ENCODE peak calls at places on chromosomes 11 and 22, in eight cellular contexts. One of them, this sample, is unnamed.
A peak's percentile ranks its signal among the peaks of the same experiment; 100 is the strongest.

GRCh38 chr22:47918276-47918928 is 1156.0 kb downstream of the TBC1D22A start:
- DNase-seq in CD4-positive, alpha-beta T cell: peak; percentile 4
- DNase-seq in activated T-cell treated with anti-CD3 and anti-CD28 coated beads, Interleukin-2, amount 50 U/mL, for 1 hour: peak; percentile 31
- DNase-seq in GM23248: no peak
- DNase-seq in NCI-H2081: no peak
- DNase-seq in activated T-helper 1 cell treated with anti-CD3 and anti-CD28 coated beads, Interleukin-12 subunit alpha, Interleukin-12 subunit beta, Interleukin-2, Interleukin-4 antibody, amounts not matched to agents 30 ng/mL and 10 ng/mL and 1 ng/mL, durations not matched to agents 14 hours and 24 hours and 36 hours: no peak
- DNase-seq in stimulated activated CD4-positive, alpha-beta T cell treated with anti-CD3 and anti-CD28 coated beads, Interleukin-15, amount 100 ng/mL, for 48 hours: peak; percentile 17
- DNase-seq in IMR-90: no peak
- DNase-seq in this sample: peak; percentile 51

GRCh38 chr11:44270403-44271192 is 39.3 kb downstream of the ALX4 start:
- DNase-seq in activated T-cell treated with anti-CD3 and anti-CD28 coated beads, Interleukin-2, amount 50 U/mL, for 1 hour: no peak
- DNase-seq in stimulated activated CD4-positive, alpha-beta T cell treated with anti-CD3 and anti-CD28 coated beads, Interleukin-15, amount 100 ng/mL, for 48 hours: no peak
- DNase-seq in GM23248: no peak
- DNase-seq in IMR-90: no peak
- DNase-seq in CD4-positive, alpha-beta T cell: no peak
- DNase-seq in activated T-helper 1 cell treated with anti-CD3 and anti-CD28 coated beads, Interleukin-12 subunit alpha, Interleukin-12 subunit beta, Interleukin-2, Interleukin-4 antibody, amounts not matched to agents 30 ng/mL and 10 ng/mL and 1 ng/mL, durations not matched to agents 14 hours and 24 hours and 36 hours: no peak
- DNase-seq in NCI-H2081: no peak
- DNase-seq in this sample: no peak

GRCh38 chr11:18332302-18332701 is 9.9 kb downstream of the GTF2H1 start:
- DNase-seq in NCI-H2081: no peak
- DNase-seq in stimulated activated CD4-positive, alpha-beta T cell treated with anti-CD3 and anti-CD28 coated beads, Interleukin-15, amount 100 ng/mL, for 48 hours: no peak
- DNase-seq in activated T-cell treated with anti-CD3 and anti-CD28 coated beads, Interleukin-2, amount 50 U/mL, for 1 hour: no peak
- DNase-seq in CD4-positive, alpha-beta T cell: no peak
- DNase-seq in activated T-helper 1 cell treated with anti-CD3 and anti-CD28 coated beads, Interleukin-12 subunit alpha, Interleukin-12 subunit beta, Interleukin-2, Interleukin-4 antibody, amounts not matched to agents 30 ng/mL and 10 ng/mL and 1 ng/mL, durations not matched to agents 14 hours and 24 hours and 36 hours: no peak
- DNase-seq in IMR-90: no peak
- DNase-seq in GM23248: no peak
- DNase-seq in this sample: no peak

GRCh38 chr22:28019881-28020861 is 101.1 kb upstream of the PITPNB start:
- DNase-seq in GM23248: peak; percentile 78
- DNase-seq in CD4-positive, alpha-beta T cell: peak; percentile 44
- DNase-seq in activated T-cell treated with anti-CD3 and anti-CD28 coated beads, Interleukin-2, amount 50 U/mL, for 1 hour: peak; percentile 73
- DNase-seq in NCI-H2081: peak; percentile 30
- DNase-seq in IMR-90: peak; percentile 60
- DNase-seq in activated T-helper 1 cell treated with anti-CD3 and anti-CD28 coated beads, Interleukin-12 subunit alpha, Interleukin-12 subunit beta, Interleukin-2, Interleukin-4 antibody, amounts not matched to agents 30 ng/mL and 10 ng/mL and 1 ng/mL, durations not matched to agents 14 hours and 24 hours and 36 hours: peak; percentile 48
- DNase-seq in stimulated activated CD4-positive, alpha-beta T cell treated with anti-CD3 and anti-CD28 coated beads, Interleukin-15, amount 100 ng/mL, for 48 hours: peak; percentile 37
- DNase-seq in this sample: peak; percentile 67

GRCh38 chr11:61730222-61730994 is 22.0 kb upstream of the MYRF start:
- DNase-seq in stimulated activated CD4-positive, alpha-beta T cell treated with anti-CD3 and anti-CD28 coated beads, Interleukin-15, amount 100 ng/mL, for 48 hours: no peak
- DNase-seq in activated T-cell treated with anti-CD3 and anti-CD28 coated beads, Interleukin-2, amount 50 U/mL, for 1 hour: no peak
- DNase-seq in NCI-H2081: peak; percentile 92
- DNase-seq in IMR-90: no peak
- DNase-seq in GM23248: no peak
- DNase-seq in CD4-positive, alpha-beta T cell: no peak
- DNase-seq in activated T-helper 1 cell treated with anti-CD3 and anti-CD28 coated beads, Interleukin-12 subunit alpha, Interleukin-12 subunit beta, Interleukin-2, Interleukin-4 antibody, amounts not matched to agents 30 ng/mL and 10 ng/mL and 1 ng/mL, durations not matched to agents 14 hours and 24 hours and 36 hours: no peak
- DNase-seq in this sample: no peak

GRCh38 chr11:68051191-68052136 is 12.6 kb downstream of the TCIRG1 start:
- DNase-seq in activated T-helper 1 cell treated with anti-CD3 and anti-CD28 coated beads, Interleukin-12 subunit alpha, Interleukin-12 subunit beta, Interleukin-2, Interleukin-4 antibody, amounts not matched to agents 30 ng/mL and 10 ng/mL and 1 ng/mL, durations not matched to agents 14 hours and 24 hours and 36 hours: no peak
- DNase-seq in CD4-positive, alpha-beta T cell: no peak
- DNase-seq in activated T-cell treated with anti-CD3 and anti-CD28 coated beads, Interleukin-2, amount 50 U/mL, for 1 hour: peak; percentile 29
- DNase-seq in GM23248: no peak
- DNase-seq in NCI-H2081: peak; percentile 26
- DNase-seq in stimulated activated CD4-positive, alpha-beta T cell treated with anti-CD3 and anti-CD28 coated beads, Interleukin-15, amount 100 ng/mL, for 48 hours: no peak
- DNase-seq in IMR-90: no peak
- DNase-seq in this sample: no peak

GRCh38 chr11:66969584-66970205 is 5.4 kb upstream of the C11orf86 start:
- DNase-seq in IMR-90: peak; percentile 87
- DNase-seq in activated T-cell treated with anti-CD3 and anti-CD28 coated beads, Interleukin-2, amount 50 U/mL, for 1 hour: no peak
- DNase-seq in CD4-positive, alpha-beta T cell: no peak
- DNase-seq in GM23248: peak; percentile 84
- DNase-seq in NCI-H2081: no peak
- DNase-seq in stimulated activated CD4-positive, alpha-beta T cell treated with anti-CD3 and anti-CD28 coated beads, Interleukin-15, amount 100 ng/mL, for 48 hours: no peak
- DNase-seq in activated T-helper 1 cell treated with anti-CD3 and anti-CD28 coated beads, Interleukin-12 subunit alpha, Interleukin-12 subunit beta, Interleukin-2, Interleukin-4 antibody, amounts not matched to agents 30 ng/mL and 10 ng/mL and 1 ng/mL, durations not matched to agents 14 hours and 24 hours and 36 hours: no peak
- DNase-seq in this sample: no peak

GRCh38 chr11:68047437-68048290 is 8.8 kb downstream of the TCIRG1 start:
- DNase-seq in CD4-positive, alpha-beta T cell: no peak
- DNase-seq in activated T-helper 1 cell treated with anti-CD3 and anti-CD28 coated beads, Interleukin-12 subunit alpha, Interleukin-12 subunit beta, Interleukin-2, Interleukin-4 antibody, amounts not matched to agents 30 ng/mL and 10 ng/mL and 1 ng/mL, durations not matched to agents 14 hours and 24 hours and 36 hours: no peak
- DNase-seq in GM23248: no peak
- DNase-seq in NCI-H2081: no peak
- DNase-seq in activated T-cell treated with anti-CD3 and anti-CD28 coated beads, Interleukin-2, amount 50 U/mL, for 1 hour: no peak
- DNase-seq in IMR-90: no peak
- DNase-seq in stimulated activated CD4-positive, alpha-beta T cell treated with anti-CD3 and anti-CD28 coated beads, Interleukin-15, amount 100 ng/mL, for 48 hours: no peak
- DNase-seq in this sample: no peak

GRCh38 chr11:86255896-86256295 is 11.3 kb downstream of the EED start:
- DNase-seq in CD4-positive, alpha-beta T cell: no peak
- DNase-seq in NCI-H2081: no peak
- DNase-seq in IMR-90: no peak
- DNase-seq in activated T-helper 1 cell treated with anti-CD3 and anti-CD28 coated beads, Interleukin-12 subunit alpha, Interleukin-12 subunit beta, Interleukin-2, Interleukin-4 antibody, amounts not matched to agents 30 ng/mL and 10 ng/mL and 1 ng/mL, durations not matched to agents 14 hours and 24 hours and 36 hours: no peak
- DNase-seq in activated T-cell treated with anti-CD3 and anti-CD28 coated beads, Interleukin-2, amount 50 U/mL, for 1 hour: no peak
- DNase-seq in GM23248: no peak
- DNase-seq in stimulated activated CD4-positive, alpha-beta T cell treated with anti-CD3 and anti-CD28 coated beads, Interleukin-15, amount 100 ng/mL, for 48 hours: no peak
- DNase-seq in this sample: no peak

GRCh38 chr11:2825886-2826678 is 59.5 kb downstream of the CDKN1C start:
- DNase-seq in GM23248: peak; percentile 95
- DNase-seq in CD4-positive, alpha-beta T cell: no peak
- DNase-seq in stimulated activated CD4-positive, alpha-beta T cell treated with anti-CD3 and anti-CD28 coated beads, Interleukin-15, amount 100 ng/mL, for 48 hours: no peak
- DNase-seq in activated T-helper 1 cell treated with anti-CD3 and anti-CD28 coated beads, Interleukin-12 subunit alpha, Interleukin-12 subunit beta, Interleukin-2, Interleukin-4 antibody, amounts not matched to agents 30 ng/mL and 10 ng/mL and 1 ng/mL, durations not matched to agents 14 hours and 24 hours and 36 hours: no peak
- DNase-seq in NCI-H2081: no peak
- DNase-seq in IMR-90: peak; percentile 95
- DNase-seq in activated T-cell treated with anti-CD3 and anti-CD28 coated beads, Interleukin-2, amount 50 U/mL, for 1 hour: no peak
- DNase-seq in this sample: no peak

GRCh38 chr11:44444770-44445321 is 120.6 kb upstream of the CD82 start:
- DNase-seq in activated T-cell treated with anti-CD3 and anti-CD28 coated beads, Interleukin-2, amount 50 U/mL, for 1 hour: no peak
- DNase-seq in IMR-90: no peak
- DNase-seq in NCI-H2081: no peak
- DNase-seq in CD4-positive, alpha-beta T cell: no peak
- DNase-seq in GM23248: no peak
- DNase-seq in activated T-helper 1 cell treated with anti-CD3 and anti-CD28 coated beads, Interleukin-12 subunit alpha, Interleukin-12 subunit beta, Interleukin-2, Interleukin-4 antibody, amounts not matched to agents 30 ng/mL and 10 ng/mL and 1 ng/mL, durations not matched to agents 14 hours and 24 hours and 36 hours: no peak
- DNase-seq in stimulated activated CD4-positive, alpha-beta T cell treated with anti-CD3 and anti-CD28 coated beads, Interleukin-15, amount 100 ng/mL, for 48 hours: no peak
- DNase-seq in this sample: no peak

GRCh38 chr11:11463397-11463796 is 110.3 kb upstream of the CSNK2A3 start:
- DNase-seq in CD4-positive, alpha-beta T cell: no peak
- DNase-seq in NCI-H2081: peak; percentile 30
- DNase-seq in activated T-cell treated with anti-CD3 and anti-CD28 coated beads, Interleukin-2, amount 50 U/mL, for 1 hour: no peak
- DNase-seq in stimulated activated CD4-positive, alpha-beta T cell treated with anti-CD3 and anti-CD28 coated beads, Interleukin-15, amount 100 ng/mL, for 48 hours: no peak
- DNase-seq in activated T-helper 1 cell treated with anti-CD3 and anti-CD28 coated beads, Interleukin-12 subunit alpha, Interleukin-12 subunit beta, Interleukin-2, Interleukin-4 antibody, amounts not matched to agents 30 ng/mL and 10 ng/mL and 1 ng/mL, durations not matched to agents 14 hours and 24 hours and 36 hours: no peak
- DNase-seq in GM23248: peak; percentile 32
- DNase-seq in IMR-90: no peak
- DNase-seq in this sample: no peak

GRCh38 chr22:29521526-29521925 is 32.0 kb downstream of the THOC5 start:
- DNase-seq in activated T-helper 1 cell treated with anti-CD3 and anti-CD28 coated beads, Interleukin-12 subunit alpha, Interleukin-12 subunit beta, Interleukin-2, Interleukin-4 antibody, amounts not matched to agents 30 ng/mL and 10 ng/mL and 1 ng/mL, durations not matched to agents 14 hours and 24 hours and 36 hours: no peak
- DNase-seq in GM23248: no peak
- DNase-seq in activated T-cell treated with anti-CD3 and anti-CD28 coated beads, Interleukin-2, amount 50 U/mL, for 1 hour: no peak
- DNase-seq in stimulated activated CD4-positive, alpha-beta T cell treated with anti-CD3 and anti-CD28 coated beads, Interleukin-15, amount 100 ng/mL, for 48 hours: no peak
- DNase-seq in NCI-H2081: no peak
- DNase-seq in CD4-positive, alpha-beta T cell: no peak
- DNase-seq in IMR-90: no peak
- DNase-seq in this sample: no peak

This sample was measured in stimulated activated naive CD8-positive, alpha-beta T cell treated with anti-CD3 and anti-CD28 coated beads, Interleukin-15, amount 100 ng/mL, for 72 hours.